ENCODE peak calls at places on chromosome 20, in seven cellular contexts. One of them, this sample, is unnamed.

GRCh38 chr20:58546756-58547526 is 31.7 kb upstream of the APCDD1L start:
- DNase-seq in NCI-H345: no peak
- DNase-seq in SK-N-DZ: peak
- DNase-seq in brain microvascular endothelial cell: no peak
- DNase-seq in activated naive CD8-positive, alpha-beta T cell treated with anti-CD3 and anti-CD28 coated beads, Interleukin-2, amount 50 U/mL, for 24 hours: no peak
- DNase-seq in left lung: no peak
- DNase-seq in T follicular helper cell: no peak
- DNase-seq in this sample: no peak

GRCh38 chr20:38109657-38110524 is 55.2 kb downstream of the TGM2 start:
- DNase-seq in NCI-H345: no peak
- DNase-seq in SK-N-DZ: peak
- DNase-seq in brain microvascular endothelial cell: peak
- DNase-seq in activated naive CD8-positive, alpha-beta T cell treated with anti-CD3 and anti-CD28 coated beads, Interleukin-2, amount 50 U/mL, for 24 hours: no peak
- DNase-seq in left lung: peak
- DNase-seq in T follicular helper cell: no peak
- DNase-seq in this sample: peak

GRCh38 chr20:19520261-19520660 is 237.8 kb upstream of the RIN2 start:
- DNase-seq in NCI-H345: no peak
- DNase-seq in SK-N-DZ: no peak
- DNase-seq in brain microvascular endothelial cell: no peak
- DNase-seq in activated naive CD8-positive, alpha-beta T cell treated with anti-CD3 and anti-CD28 coated beads, Interleukin-2, amount 50 U/mL, for 24 hours: no peak
- DNase-seq in left lung: no peak
- DNase-seq in T follicular helper cell: no peak
- DNase-seq in this sample: no peak

GRCh38 chr20:38184098-38184497 is 19.0 kb upstream of the TGM2 start:
- DNase-seq in NCI-H345: no peak
- DNase-seq in SK-N-DZ: no peak
- DNase-seq in brain microvascular endothelial cell: no peak
- DNase-seq in activated naive CD8-positive, alpha-beta T cell treated with anti-CD3 and anti-CD28 coated beads, Interleukin-2, amount 50 U/mL, for 24 hours: no peak
- DNase-seq in left lung: no peak
- DNase-seq in T follicular helper cell: no peak
- DNase-seq in this sample: no peak

GRCh38 chr20:35991142-35991771 is 22.9 kb downstream of the CNBD2 start:
- DNase-seq in NCI-H345: no peak
- DNase-seq in SK-N-DZ: peak
- DNase-seq in brain microvascular endothelial cell: peak
- DNase-seq in activated naive CD8-positive, alpha-beta T cell treated with anti-CD3 and anti-CD28 coated beads, Interleukin-2, amount 50 U/mL, for 24 hours: no peak
- DNase-seq in left lung: no peak
- DNase-seq in T follicular helper cell: no peak
- DNase-seq in this sample: peak

GRCh38 chr20:22581437-22582385 is 2.7 kb downstream of the FOXA2 start:
- DNase-seq in NCI-H345: peak
- DNase-seq in SK-N-DZ: no peak
- DNase-seq in brain microvascular endothelial cell: no peak
- DNase-seq in activated naive CD8-positive, alpha-beta T cell treated with anti-CD3 and anti-CD28 coated beads, Interleukin-2, amount 50 U/mL, for 24 hours: no peak
- DNase-seq in left lung: no peak
- DNase-seq in T follicular helper cell: no peak
- DNase-seq in this sample: no peak

GRCh38 chr20:39631557-39631956 is 669.4 kb downstream of the DHX35 start:
- DNase-seq in NCI-H345: no peak
- DNase-seq in SK-N-DZ: no peak
- DNase-seq in brain microvascular endothelial cell: peak
- DNase-seq in activated naive CD8-positive, alpha-beta T cell treated with anti-CD3 and anti-CD28 coated beads, Interleukin-2, amount 50 U/mL, for 24 hours: no peak
- DNase-seq in left lung: no peak
- DNase-seq in T follicular helper cell: no peak
- DNase-seq in this sample: no peak

GRCh38 chr20:5080384-5080877 is 39.3 kb downstream of the PCNA start:
- DNase-seq in NCI-H345: no peak
- DNase-seq in SK-N-DZ: no peak
- DNase-seq in brain microvascular endothelial cell: no peak
- DNase-seq in activated naive CD8-positive, alpha-beta T cell treated with anti-CD3 and anti-CD28 coated beads, Interleukin-2, amount 50 U/mL, for 24 hours: peak
- DNase-seq in left lung: peak
- DNase-seq in T follicular helper cell: no peak
- DNase-seq in this sample: no peak

GRCh38 chr20:33477386-33478234 is 12.3 kb upstream of the CBFA2T2 start:
- DNase-seq in NCI-H345: peak
- DNase-seq in SK-N-DZ: no peak
- DNase-seq in brain microvascular endothelial cell: no peak
- DNase-seq in activated naive CD8-positive, alpha-beta T cell treated with anti-CD3 and anti-CD28 coated beads, Interleukin-2, amount 50 U/mL, for 24 hours: no peak
- DNase-seq in left lung: no peak
- DNase-seq in T follicular helper cell: no peak
- DNase-seq in this sample: no peak

GRCh38 chr20:25865715-25866656 is 169.3 kb upstream of the ZNF337 start:
- DNase-seq in NCI-H345: peak
- DNase-seq in SK-N-DZ: peak
- DNase-seq in brain microvascular endothelial cell: peak
- DNase-seq in activated naive CD8-positive, alpha-beta T cell treated with anti-CD3 and anti-CD28 coated beads, Interleukin-2, amount 50 U/mL, for 24 hours: peak
- DNase-seq in left lung: peak
- DNase-seq in T follicular helper cell: peak
- DNase-seq in this sample: peak

GRCh38 chr20:11937230-11937629 is 19.5 kb downstream of the BTBD3 start:
- DNase-seq in NCI-H345: no peak
- DNase-seq in SK-N-DZ: peak
- DNase-seq in brain microvascular endothelial cell: no peak
- DNase-seq in activated naive CD8-positive, alpha-beta T cell treated with anti-CD3 and anti-CD28 coated beads, Interleukin-2, amount 50 U/mL, for 24 hours: no peak
- DNase-seq in left lung: no peak
- DNase-seq in T follicular helper cell: no peak
- DNase-seq in this sample: no peak

GRCh38 chr20:33859157-33859695 is 48.1 kb downstream of the CHMP4B start:
- DNase-seq in NCI-H345: no peak
- DNase-seq in SK-N-DZ: peak
- DNase-seq in brain microvascular endothelial cell: peak
- DNase-seq in activated naive CD8-positive, alpha-beta T cell treated with anti-CD3 and anti-CD28 coated beads, Interleukin-2, amount 50 U/mL, for 24 hours: peak
- DNase-seq in left lung: no peak
- DNase-seq in T follicular helper cell: no peak
- DNase-seq in this sample: no peak

GRCh38 chr20:33120934-33121333 is 41.5 kb downstream of the BPIFB4 start:
- DNase-seq in NCI-H345: no peak
- DNase-seq in SK-N-DZ: no peak
- DNase-seq in brain microvascular endothelial cell: no peak
- DNase-seq in activated naive CD8-positive, alpha-beta T cell treated with anti-CD3 and anti-CD28 coated beads, Interleukin-2, amount 50 U/mL, for 24 hours: no peak
- DNase-seq in left lung: no peak
- DNase-seq in T follicular helper cell: no peak
- DNase-seq in this sample: no peak

GRCh38 chr20:62590301-62591121 is 51.8 kb upstream of the SLCO4A1 start:
- DNase-seq in NCI-H345: no peak
- DNase-seq in SK-N-DZ: no peak
- DNase-seq in brain microvascular endothelial cell: peak
- DNase-seq in activated naive CD8-positive, alpha-beta T cell treated with anti-CD3 and anti-CD28 coated beads, Interleukin-2, amount 50 U/mL, for 24 hours: no peak
- DNase-seq in left lung: no peak
- DNase-seq in T follicular helper cell: no peak
- DNase-seq in this sample: peak

GRCh38 chr20:15818651-15819071 is 754.6 kb downstream of the KIF16B start:
- DNase-seq in NCI-H345: peak
- DNase-seq in SK-N-DZ: no peak
- DNase-seq in brain microvascular endothelial cell: no peak
- DNase-seq in activated naive CD8-positive, alpha-beta T cell treated with anti-CD3 and anti-CD28 coated beads, Interleukin-2, amount 50 U/mL, for 24 hours: no peak
- DNase-seq in left lung: no peak
- DNase-seq in T follicular helper cell: no peak
- DNase-seq in this sample: no peak

GRCh38 chr20:62430311-62430853 is 3.0 kb upstream of the RBBP8NL start:
- DNase-seq in NCI-H345: no peak
- DNase-seq in SK-N-DZ: no peak
- DNase-seq in brain microvascular endothelial cell: no peak
- DNase-seq in activated naive CD8-positive, alpha-beta T cell treated with anti-CD3 and anti-CD28 coated beads, Interleukin-2, amount 50 U/mL, for 24 hours: no peak
- DNase-seq in left lung: no peak
- DNase-seq in T follicular helper cell: no peak
- DNase-seq in this sample: no peak

GRCh38 chr20:37498066-37498702 is 22.9 kb upstream of the NNAT start:
- DNase-seq in NCI-H345: no peak
- DNase-seq in SK-N-DZ: no peak
- DNase-seq in brain microvascular endothelial cell: no peak
- DNase-seq in activated naive CD8-positive, alpha-beta T cell treated with anti-CD3 and anti-CD28 coated beads, Interleukin-2, amount 50 U/mL, for 24 hours: no peak
- DNase-seq in left lung: no peak
- DNase-seq in T follicular helper cell: no peak
- DNase-seq in this sample: no peak

GRCh38 chr20:36162272-36162966 is 7.9 kb downstream of the EPB41L1 start:
- DNase-seq in NCI-H345: peak
- DNase-seq in SK-N-DZ: peak
- DNase-seq in brain microvascular endothelial cell: no peak
- DNase-seq in activated naive CD8-positive, alpha-beta T cell treated with anti-CD3 and anti-CD28 coated beads, Interleukin-2, amount 50 U/mL, for 24 hours: no peak
- DNase-seq in left lung: no peak
- DNase-seq in T follicular helper cell: no peak
- DNase-seq in this sample: no peak

GRCh38 chr20:62516345-62516744 is 40.5 kb upstream of the GATA5 start:
- DNase-seq in NCI-H345: no peak
- DNase-seq in SK-N-DZ: peak
- DNase-seq in brain microvascular endothelial cell: no peak
- DNase-seq in activated naive CD8-positive, alpha-beta T cell treated with anti-CD3 and anti-CD28 coated beads, Interleukin-2, amount 50 U/mL, for 24 hours: no peak
- DNase-seq in left lung: no peak
- DNase-seq in T follicular helper cell: no peak
- DNase-seq in this sample: peak

GRCh38 chr20:37296371-37296770 is 6.9 kb downstream of the MANBAL start:
- DNase-seq in NCI-H345: no peak
- DNase-seq in SK-N-DZ: no peak
- DNase-seq in brain microvascular endothelial cell: no peak
- DNase-seq in activated naive CD8-positive, alpha-beta T cell treated with anti-CD3 and anti-CD28 coated beads, Interleukin-2, amount 50 U/mL, for 24 hours: no peak
- DNase-seq in left lung: no peak
- DNase-seq in T follicular helper cell: no peak
- DNase-seq in this sample: no peak

GRCh38 chr20:58853976-58854637 is 1.6 kb downstream of the GNAS start:
- DNase-seq in NCI-H345: no peak
- DNase-seq in SK-N-DZ: no peak
- DNase-seq in brain microvascular endothelial cell: no peak
- DNase-seq in activated naive CD8-positive, alpha-beta T cell treated with anti-CD3 and anti-CD28 coated beads, Interleukin-2, amount 50 U/mL, for 24 hours: no peak
- DNase-seq in left lung: no peak
- DNase-seq in T follicular helper cell: no peak
- DNase-seq in this sample: no peak

GRCh38 chr20:63560856-63561609 is 7.1 kb downstream of the FNDC11 start:
- DNase-seq in NCI-H345: no peak
- DNase-seq in SK-N-DZ: no peak
- DNase-seq in brain microvascular endothelial cell: no peak
- DNase-seq in activated naive CD8-positive, alpha-beta T cell treated with anti-CD3 and anti-CD28 coated beads, Interleukin-2, amount 50 U/mL, for 24 hours: no peak
- DNase-seq in left lung: no peak
- DNase-seq in T follicular helper cell: no peak
- DNase-seq in this sample: no peak

GRCh38 chr20:11453430-11453829 is 464.3 kb upstream of the BTBD3 start:
- DNase-seq in NCI-H345: no peak
- DNase-seq in SK-N-DZ: no peak
- DNase-seq in brain microvascular endothelial cell: peak
- DNase-seq in activated naive CD8-positive, alpha-beta T cell treated with anti-CD3 and anti-CD28 coated beads, Interleukin-2, amount 50 U/mL, for 24 hours: no peak
- DNase-seq in left lung: no peak
- DNase-seq in T follicular helper cell: no peak
- DNase-seq in this sample: peak

GRCh38 chr20:11912013-11912663 is 5.6 kb upstream of the BTBD3 start:
- DNase-seq in NCI-H345: peak
- DNase-seq in SK-N-DZ: peak
- DNase-seq in brain microvascular endothelial cell: no peak
- DNase-seq in activated naive CD8-positive, alpha-beta T cell treated with anti-CD3 and anti-CD28 coated beads, Interleukin-2, amount 50 U/mL, for 24 hours: no peak
- DNase-seq in left lung: no peak
- DNase-seq in T follicular helper cell: no peak
- DNase-seq in this sample: no peak

GRCh38 chr20:33983371-33983770 is 10.3 kb upstream of the RALY start:
- DNase-seq in NCI-H345: no peak
- DNase-seq in SK-N-DZ: no peak
- DNase-seq in brain microvascular endothelial cell: no peak
- DNase-seq in activated naive CD8-positive, alpha-beta T cell treated with anti-CD3 and anti-CD28 coated beads, Interleukin-2, amount 50 U/mL, for 24 hours: no peak
- DNase-seq in left lung: no peak
- DNase-seq in T follicular helper cell: no peak
- DNase-seq in this sample: no peak

GRCh38 chr20:6122111-6122872 is 538 bp downstream of the FERMT1 start:
- DNase-seq in NCI-H345: no peak
- DNase-seq in SK-N-DZ: no peak
- DNase-seq in brain microvascular endothelial cell: peak
- DNase-seq in activated naive CD8-positive, alpha-beta T cell treated with anti-CD3 and anti-CD28 coated beads, Interleukin-2, amount 50 U/mL, for 24 hours: no peak
- DNase-seq in left lung: no peak
- DNase-seq in T follicular helper cell: no peak
- DNase-seq in this sample: peak

GRCh38 chr20:17500271-17500670 is 30.9 kb downstream of the BFSP1 start:
- DNase-seq in NCI-H345: no peak
- DNase-seq in SK-N-DZ: no peak
- DNase-seq in brain microvascular endothelial cell: no peak
- DNase-seq in activated naive CD8-positive, alpha-beta T cell treated with anti-CD3 and anti-CD28 coated beads, Interleukin-2, amount 50 U/mL, for 24 hours: no peak
- DNase-seq in left lung: no peak
- DNase-seq in T follicular helper cell: no peak
- DNase-seq in this sample: no peak

GRCh38 chr20:47358672-47359532 is 2.4 kb upstream of the ZMYND8 start:
- DNase-seq in NCI-H345: peak
- DNase-seq in SK-N-DZ: peak
- DNase-seq in brain microvascular endothelial cell: peak
- DNase-seq in activated naive CD8-positive, alpha-beta T cell treated with anti-CD3 and anti-CD28 coated beads, Interleukin-2, amount 50 U/mL, for 24 hours: no peak
- DNase-seq in left lung: peak
- DNase-seq in T follicular helper cell: no peak
- DNase-seq in this sample: peak

GRCh38 chr20:23435675-23436539 is 3.6 kb upstream of the CSTL1 start:
- DNase-seq in NCI-H345: peak
- DNase-seq in SK-N-DZ: no peak
- DNase-seq in brain microvascular endothelial cell: no peak
- DNase-seq in activated naive CD8-positive, alpha-beta T cell treated with anti-CD3 and anti-CD28 coated beads, Interleukin-2, amount 50 U/mL, for 24 hours: no peak
- DNase-seq in left lung: no peak
- DNase-seq in T follicular helper cell: no peak
- DNase-seq in this sample: no peak

GRCh38 chr20:3330046-3330741 is 77.3 kb downstream of the DNAAF9 start:
- DNase-seq in NCI-H345: no peak
- DNase-seq in SK-N-DZ: no peak
- DNase-seq in brain microvascular endothelial cell: no peak
- DNase-seq in activated naive CD8-positive, alpha-beta T cell treated with anti-CD3 and anti-CD28 coated beads, Interleukin-2, amount 50 U/mL, for 24 hours: no peak
- DNase-seq in left lung: no peak
- DNase-seq in T follicular helper cell: no peak
- DNase-seq in this sample: no peak

GRCh38 chr20:48710341-48711043 is 117.3 kb downstream of the PREX1 start:
- DNase-seq in NCI-H345: no peak
- DNase-seq in SK-N-DZ: no peak
- DNase-seq in brain microvascular endothelial cell: no peak
- DNase-seq in activated naive CD8-positive, alpha-beta T cell treated with anti-CD3 and anti-CD28 coated beads, Interleukin-2, amount 50 U/mL, for 24 hours: no peak
- DNase-seq in left lung: peak
- DNase-seq in T follicular helper cell: no peak
- DNase-seq in this sample: no peak

GRCh38 chr20:40471261-40471629 is 217.8 kb downstream of the MAFB start:
- DNase-seq in NCI-H345: no peak
- DNase-seq in SK-N-DZ: peak
- DNase-seq in brain microvascular endothelial cell: no peak
- DNase-seq in activated naive CD8-positive, alpha-beta T cell treated with anti-CD3 and anti-CD28 coated beads, Interleukin-2, amount 50 U/mL, for 24 hours: no peak
- DNase-seq in left lung: no peak
- DNase-seq in T follicular helper cell: no peak
- DNase-seq in this sample: no peak

GRCh38 chr20:37879003-37879599 is 23.8 kb upstream of the VSTM2L start:
- DNase-seq in NCI-H345: no peak
- DNase-seq in SK-N-DZ: peak
- DNase-seq in brain microvascular endothelial cell: no peak
- DNase-seq in activated naive CD8-positive, alpha-beta T cell treated with anti-CD3 and anti-CD28 coated beads, Interleukin-2, amount 50 U/mL, for 24 hours: no peak
- DNase-seq in left lung: no peak
- DNase-seq in T follicular helper cell: no peak
- DNase-seq in this sample: no peak

GRCh38 chr20:41082306-41082705 is 53.7 kb downstream of the TOP1 start:
- DNase-seq in NCI-H345: no peak
- DNase-seq in SK-N-DZ: peak
- DNase-seq in brain microvascular endothelial cell: no peak
- DNase-seq in activated naive CD8-positive, alpha-beta T cell treated with anti-CD3 and anti-CD28 coated beads, Interleukin-2, amount 50 U/mL, for 24 hours: no peak
- DNase-seq in left lung: no peak
- DNase-seq in T follicular helper cell: no peak
- DNase-seq in this sample: no peak

GRCh38 chr20:61784801-61785566 is 280.7 kb downstream of the TAF4 start:
- DNase-seq in NCI-H345: no peak
- DNase-seq in SK-N-DZ: no peak
- DNase-seq in brain microvascular endothelial cell: no peak
- DNase-seq in activated naive CD8-positive, alpha-beta T cell treated with anti-CD3 and anti-CD28 coated beads, Interleukin-2, amount 50 U/mL, for 24 hours: no peak
- DNase-seq in left lung: no peak
- DNase-seq in T follicular helper cell: no peak
- DNase-seq in this sample: no peak

GRCh38 chr20:34715384-34715783 is 11.2 kb downstream of the TP53INP2 start:
- DNase-seq in NCI-H345: no peak
- DNase-seq in SK-N-DZ: no peak
- DNase-seq in brain microvascular endothelial cell: no peak
- DNase-seq in activated naive CD8-positive, alpha-beta T cell treated with anti-CD3 and anti-CD28 coated beads, Interleukin-2, amount 50 U/mL, for 24 hours: no peak
- DNase-seq in left lung: no peak
- DNase-seq in T follicular helper cell: no peak
- DNase-seq in this sample: no peak

GRCh38 chr20:52494244-52494643 is 302.7 kb upstream of the ZFP64 start:
- DNase-seq in NCI-H345: no peak
- DNase-seq in SK-N-DZ: peak
- DNase-seq in brain microvascular endothelial cell: peak
- DNase-seq in activated naive CD8-positive, alpha-beta T cell treated with anti-CD3 and anti-CD28 coated beads, Interleukin-2, amount 50 U/mL, for 24 hours: peak
- DNase-seq in left lung: no peak
- DNase-seq in T follicular helper cell: no peak
- DNase-seq in this sample: peak

GRCh38 chr20:15039088-15039762 is 701.8 kb upstream of the FLRT3 start:
- DNase-seq in NCI-H345: no peak
- DNase-seq in SK-N-DZ: no peak
- DNase-seq in brain microvascular endothelial cell: no peak
- DNase-seq in activated naive CD8-positive, alpha-beta T cell treated with anti-CD3 and anti-CD28 coated beads, Interleukin-2, amount 50 U/mL, for 24 hours: no peak
- DNase-seq in left lung: no peak
- DNase-seq in T follicular helper cell: no peak
- DNase-seq in this sample: no peak

This sample was measured in NCI-H460.